ENCODE peak calls at places on chromosomes 4 and X, in four cellular contexts. N is testis, A is uterus, J is cardiac muscle cell. B is an unnamed sample.

GRCh38 chr4:16693040-16693506 is 205.4 kb downstream of the LDB2 start:
- DNase-seq in N (peak; percentile 51), A (peak; percentile 84), J (no peak), B (no peak)

GRCh38 chr4:6104541-6105130 is 86.4 kb upstream of the C4orf50 start:
- DNase-seq in N (no peak), A (no peak), J (no peak), B (no peak)

GRCh38 chrX:125507119-125507518 is 187.4 kb downstream of the TEX13C start:
- DNase-seq in N (no peak), A (no peak), J (no peak), B (no peak)

GRCh38 chrX:27966955-27967354 is 14.3 kb downstream of the DCAF8L1 start:
- DNase-seq in N (no peak), A (no peak), J (no peak), B (no peak)

GRCh38 chrX:153621949-153622598 is 23.1 kb upstream of the CCNQ start:
- DNase-seq in N (no peak), A (peak; percentile 5), J (no peak), B (no peak)

GRCh38 chr4:183449193-183449888 is 4.9 kb downstream of the CDKN2AIP start:
- DNase-seq in N (no peak), A (no peak), J (no peak), B (no peak)

GRCh38 chrX:146238173-146238572 is 420.5 kb downstream of the SLITRK2 start:
- DNase-seq in N (no peak), A (no peak), J (no peak), B (no peak)

GRCh38 chr4:156765277-156765676 is 206.3 kb downstream of the PDGFC start:
- DNase-seq in N (no peak), A (no peak), J (no peak), B (no peak)

GRCh38 chr4:97411352-97411751 is 731.9 kb downstream of the STPG2 start:
- DNase-seq in N (no peak), A (no peak), J (no peak), B (no peak)

GRCh38 chr4:42781325-42781724 is 111.2 kb upstream of the GRXCR1 start:
- DNase-seq in N (no peak), A (no peak), J (no peak), B (no peak)

GRCh38 chr4:125620066-125620850 is 305.5 kb downstream of the FAT4 start:
- DNase-seq in N (no peak), A (no peak), J (no peak), B (no peak)

GRCh38 chr4:1247811-1248261 is 1.1 kb downstream of the CTBP1 start:
- DNase-seq in N (no peak), A (no peak), J (peak; percentile 62), B (peak; percentile 13)

GRCh38 chr4:69583543-69583942 is 55.9 kb downstream of the UGT2A2 start:
- DNase-seq in N (no peak), A (no peak), J (no peak), B (no peak)

DNA sequence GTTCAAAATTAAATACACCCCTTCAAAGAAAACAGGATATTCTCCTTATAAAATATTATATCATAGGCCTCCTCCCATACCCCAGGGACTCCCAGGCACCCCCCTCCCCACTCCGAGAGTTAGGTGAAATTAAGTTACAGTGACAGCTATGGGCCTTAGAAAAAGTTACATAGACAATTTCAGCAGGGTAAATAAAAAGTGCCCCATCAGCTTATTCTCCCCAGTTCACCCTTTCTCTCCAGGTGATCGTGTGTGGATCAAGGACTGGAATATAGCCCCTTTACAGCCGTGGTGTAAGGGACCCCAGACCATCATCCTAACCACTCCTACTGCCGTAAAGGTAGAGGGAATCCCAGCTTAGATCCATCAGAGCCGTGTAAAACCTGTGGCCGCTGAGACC is 147.6 kb upstream of the FGF16 start:
- DNase-seq in N (no peak), A (no peak), J (no peak), B (no peak)
- H3K9me3 ChIP-seq in N (no peaks in the 10 kb centered on the region), A (no peaks in the 10 kb centered on the region), J (no peaks in the 10 kb centered on the region), B (no peaks in the 10 kb centered on the region)

DNA sequence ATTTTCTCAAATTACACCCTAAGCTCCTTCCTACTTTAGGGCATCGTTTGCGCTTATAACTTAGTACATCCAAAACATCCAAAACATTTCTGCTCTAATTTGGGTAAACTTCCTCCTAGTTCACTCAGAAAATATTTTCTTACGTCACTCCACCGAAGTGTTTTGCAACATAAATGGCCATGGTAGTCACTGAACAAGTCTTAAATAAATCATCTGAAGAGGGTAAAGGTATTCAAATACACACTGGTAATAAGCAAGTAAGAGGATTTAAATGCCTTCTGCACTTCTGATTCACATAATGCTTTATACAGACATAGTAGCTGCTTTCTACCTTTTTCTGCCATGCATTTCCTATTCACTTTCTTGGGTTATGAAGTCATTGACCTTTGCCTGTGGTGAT is 991.9 kb downstream of the NLGN4X start:
- DNase-seq in N (no peak), A (no peak), J (no peak), B (no peak)
- H3K4me3 ChIP-seq in N (no peak overlapping the region), A (no peak overlapping the region), J (no peak overlapping the region), B (no peak overlapping the region)

DNA sequence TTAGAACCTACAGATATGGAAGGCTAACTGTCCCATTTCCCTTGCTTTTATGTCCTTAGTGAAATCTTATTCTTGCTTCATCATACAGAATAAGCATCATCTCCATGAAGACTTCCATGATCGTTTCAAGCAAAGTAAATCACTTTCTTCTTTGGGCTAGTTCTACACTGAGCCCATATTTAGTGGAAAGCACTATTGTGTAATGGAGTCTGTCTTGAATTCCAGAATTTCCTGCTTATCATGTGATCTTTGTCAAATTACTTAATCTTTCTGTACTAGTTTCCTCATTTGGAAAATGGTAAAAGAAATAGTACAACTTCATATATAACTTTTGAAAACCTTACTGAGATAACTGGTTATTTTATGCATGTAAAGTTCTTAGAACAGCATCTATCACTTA is 7.6 kb downstream of the ANAPC10 start:
- DNase-seq in N (no peak), A (no peak), J (no peak), B (no peak)
- H3K36me3 ChIP-seq in N (no peaks in the 10 kb centered on the region), A (no peaks in the 10 kb centered on the region), J (peaks cover 20% of the 10 kb centered on the region), B (peaks cover 63% of the 10 kb centered on the region)

GRCh38 chrX:44903842-44904530 is 31.0 kb downstream of the KDM6A start:
- DNase-seq in N (no peak), A (no peak), J (no peak), B (no peak)

GRCh38 chrX:44903107-44903506 is 30.1 kb downstream of the KDM6A start:
- DNase-seq in N (no peak), A (no peak), J (no peak), B (no peak)

GRCh38 chrX:44897539-44897938 is 24.6 kb downstream of the KDM6A start:
- DNase-seq in N (no peak), A (no peak), J (no peak), B (no peak)

GRCh38 chrX:44896566-44897186 is 23.7 kb downstream of the KDM6A start:
- DNase-seq in N (no peak), A (no peak), J (no peak), B (no peak)

GRCh38 chrX:44898411-44899221 is 25.6 kb downstream of the KDM6A start:
- DNase-seq in N (no peak), A (no peak), J (no peak), B (no peak)
- H3K9me3 ChIP-seq in N (no peaks in the 10 kb centered on the region), A (no peaks in the 10 kb centered on the region), J (no peaks in the 10 kb centered on the region), B (no peaks in the 10 kb centered on the region)

DNA sequence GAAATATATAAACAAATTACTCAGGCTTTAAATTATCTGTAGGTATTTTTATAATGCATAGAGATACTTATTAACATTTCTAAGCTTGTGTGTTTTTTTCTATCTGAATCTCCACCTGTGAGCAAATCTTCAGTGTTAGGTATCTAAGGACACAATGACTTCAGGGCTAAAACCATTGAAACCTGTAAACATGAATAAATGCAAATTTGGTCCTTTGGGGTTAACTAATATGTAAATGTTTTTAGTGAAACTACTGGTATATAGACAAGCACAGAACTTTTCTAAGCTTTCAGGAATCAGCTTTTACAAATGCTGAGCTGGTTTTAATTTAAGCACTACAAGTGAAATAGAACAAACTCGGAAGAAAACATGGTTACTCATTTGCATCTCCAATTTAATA is 147.9 kb downstream of the FBXO8 start:
- DNase-seq in N (no peak), A (no peak), J (no peak), B (no peak)
- H3K4me3 ChIP-seq in N (peak overlapping the region; percentile 37), A (no peak overlapping the region), J (no peak overlapping the region), B (peak overlapping the region; percentile 2)

GRCh38 chr4:144648042-144648441 is 2.1 kb downstream of the HHIP start:
- DNase-seq in N (no peak), A (no peak), J (no peak), B (no peak)

GRCh38 chr4:144646523-144647094 is 653 bp downstream of the HHIP start:
- DNase-seq in N (peak; percentile 20), A (no peak), J (peak; percentile 39), B (no peak)

GRCh38 chr4:144647095-144647959 is 1.4 kb downstream of the HHIP start:
- DNase-seq in N (peak; percentile 43), A (no peak), J (no peak), B (no peak)

GRCh38 chr4:144649646-144650045 is 3.7 kb downstream of the HHIP start:
- DNase-seq in N (no peak), A (no peak), J (no peak), B (no peak)

GRCh38 chr4:144650311-144650820 is 4.4 kb downstream of the HHIP start:
- DNase-seq in N (no peak), A (no peak), J (no peak), B (no peak)
- H3K36me3 ChIP-seq in N (no peaks in the 10 kb centered on the region), A (no peaks in the 10 kb centered on the region), J (no peaks in the 10 kb centered on the region), B (no peaks in the 10 kb centered on the region)

DNA sequence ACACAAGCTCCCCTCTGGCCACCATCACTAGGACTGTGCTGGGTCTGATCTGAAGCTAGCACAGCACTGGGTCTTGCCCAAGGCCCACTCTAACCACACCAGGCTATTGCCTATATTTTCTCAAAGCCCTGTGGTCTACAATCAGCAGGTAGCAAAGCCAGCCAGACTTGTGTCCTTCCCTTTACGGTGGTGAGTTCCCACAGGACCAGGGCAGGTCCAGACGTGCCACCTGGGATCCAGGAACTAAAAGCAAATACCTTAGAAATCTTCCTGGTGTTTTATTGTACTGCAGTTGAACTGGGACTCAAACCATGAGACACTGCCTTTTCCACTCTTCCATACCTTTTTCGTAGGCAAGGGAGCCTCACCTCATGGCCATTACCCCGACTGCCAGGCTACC is 9.0 kb upstream of the MAGEC2 start:
- DNase-seq in N (no peak), A (no peak), J (no peak), B (no peak)
- H3K9me3 ChIP-seq in N (no peaks in the 10 kb centered on the region), A (no peaks in the 10 kb centered on the region), J (no peaks in the 10 kb centered on the region), B (no peaks in the 10 kb centered on the region)

GRCh38 chr4:3807311-3807710 is 41.1 kb downstream of the ADRA2C start:
- DNase-seq in N (no peak), A (no peak), J (no peak), B (no peak)
- H3K4me3 ChIP-seq in N (no peak overlapping the region), A (no peak overlapping the region), J (no peak overlapping the region), B (no peak overlapping the region)

GRCh38 chr4:2249526-2249991 is 7.6 kb upstream of the HAUS3 start:
- DNase-seq in N (no peak), A (no peak), J (no peak), B (no peak)
- H3K36me3 ChIP-seq in N (no peaks in the 10 kb centered on the region), A (no peaks in the 10 kb centered on the region), J (peaks cover 10% of the 10 kb centered on the region), B (no peaks in the 10 kb centered on the region)